ENCODE peak calls at places on chromosome 9, in five cellular contexts. One of them, this sample, is unnamed.

GRCh38 chr9:13113201-13113600 is 166.3 kb downstream of the MPDZ start:
- DNase-seq in HCT116: no peak
- DNase-seq in SK-N-SH: no peak
- DNase-seq in K562: no peak
- DNase-seq in HepG2: no peak
- DNase-seq in this sample: no peak

GRCh38 chr9:75238311-75238976 is 150.1 kb downstream of the OSTF1 start:
- DNase-seq in HCT116: peak; percentile 62
- DNase-seq in SK-N-SH: peak; percentile 32
- DNase-seq in K562: peak; percentile 18
- DNase-seq in HepG2: peak; percentile 64
- DNase-seq in this sample: peak; percentile 60

GRCh38 chr9:94971378-94972131 is 245.1 kb downstream of the AOPEP start:
- DNase-seq in HCT116: no peak
- DNase-seq in SK-N-SH: peak; percentile 65
- DNase-seq in K562: no peak
- DNase-seq in HepG2: peak; percentile 82
- DNase-seq in this sample: no peak

GRCh38 chr9:89603629-89604462 is 966 bp upstream of the GADD45G start:
- DNase-seq in HCT116: no peak
- DNase-seq in SK-N-SH: peak; percentile 82
- DNase-seq in K562: peak; percentile 37
- DNase-seq in HepG2: peak; percentile 47
- DNase-seq in this sample: peak; percentile 30

GRCh38 chr9:128128836-128129590 is 1.5 kb upstream of the PTGES2 start:
- DNase-seq in HCT116: no peak
- DNase-seq in SK-N-SH: no peak
- DNase-seq in K562: no peak
- DNase-seq in HepG2: no peak
- DNase-seq in this sample: no peak

GRCh38 chr9:116700882-116701836 is 14.1 kb downstream of the TRIM32 start:
- DNase-seq in HCT116: no peak
- DNase-seq in SK-N-SH: no peak
- DNase-seq in K562: no peak
- DNase-seq in HepG2: no peak
- DNase-seq in this sample: no peak

GRCh38 chr9:98162638-98163037 is 29.8 kb downstream of the CORO2A start:
- DNase-seq in HCT116: no peak
- DNase-seq in SK-N-SH: no peak
- DNase-seq in K562: no peak
- DNase-seq in HepG2: no peak
- DNase-seq in this sample: no peak

GRCh38 chr9:19379283-19379682 is 753 bp downstream of the RPS6 start:
- DNase-seq in HCT116: no peak
- DNase-seq in SK-N-SH: no peak
- DNase-seq in K562: no peak
- DNase-seq in HepG2: no peak
- DNase-seq in this sample: no peak

GRCh38 chr9:15274425-15274824 is 32.6 kb downstream of the TTC39B start:
- DNase-seq in HCT116: no peak
- DNase-seq in SK-N-SH: no peak
- DNase-seq in K562: no peak
- DNase-seq in HepG2: no peak
- DNase-seq in this sample: no peak

GRCh38 chr9:97766092-97766491 is 69.0 kb upstream of the XPA start:
- DNase-seq in HCT116: no peak
- DNase-seq in SK-N-SH: no peak
- DNase-seq in K562: no peak
- DNase-seq in HepG2: no peak
- DNase-seq in this sample: no peak

GRCh38 chr9:87694236-87694755 is 31.6 kb upstream of the CTSL start:
- DNase-seq in HCT116: no peak
- DNase-seq in SK-N-SH: no peak
- DNase-seq in K562: no peak
- DNase-seq in HepG2: no peak
- DNase-seq in this sample: no peak

GRCh38 chr9:16230731-16231130 is 639.7 kb downstream of the BNC2 start:
- DNase-seq in HCT116: no peak
- DNase-seq in SK-N-SH: no peak
- DNase-seq in K562: no peak
- DNase-seq in HepG2: no peak
- DNase-seq in this sample: no peak

GRCh38 chr9:114300846-114301797 is 21.8 kb upstream of the ORM1 start:
- DNase-seq in HCT116: no peak
- DNase-seq in SK-N-SH: no peak
- DNase-seq in K562: no peak
- DNase-seq in HepG2: no peak
- DNase-seq in this sample: no peak

GRCh38 chr9:89116064-89116817 is 62.4 kb downstream of the SHC3 start:
- DNase-seq in HCT116: no peak
- DNase-seq in SK-N-SH: no peak
- DNase-seq in K562: no peak
- DNase-seq in HepG2: no peak
- DNase-seq in this sample: no peak

GRCh38 chr9:89223398-89223977 is 44.9 kb upstream of the SHC3 start:
- DNase-seq in HCT116: no peak
- DNase-seq in SK-N-SH: no peak
- DNase-seq in K562: no peak
- DNase-seq in HepG2: no peak
- DNase-seq in this sample: no peak

GRCh38 chr9:98657897-98658296 is 50.8 kb downstream of the GABBR2 start:
- DNase-seq in HCT116: no peak
- DNase-seq in SK-N-SH: no peak
- DNase-seq in K562: no peak
- DNase-seq in HepG2: no peak
- DNase-seq in this sample: no peak

GRCh38 chr9:87799503-87799902 is 73.6 kb downstream of the CTSL start:
- DNase-seq in HCT116: no peak
- DNase-seq in SK-N-SH: no peak
- DNase-seq in K562: no peak
- DNase-seq in HepG2: no peak
- DNase-seq in this sample: no peak

DNA sequence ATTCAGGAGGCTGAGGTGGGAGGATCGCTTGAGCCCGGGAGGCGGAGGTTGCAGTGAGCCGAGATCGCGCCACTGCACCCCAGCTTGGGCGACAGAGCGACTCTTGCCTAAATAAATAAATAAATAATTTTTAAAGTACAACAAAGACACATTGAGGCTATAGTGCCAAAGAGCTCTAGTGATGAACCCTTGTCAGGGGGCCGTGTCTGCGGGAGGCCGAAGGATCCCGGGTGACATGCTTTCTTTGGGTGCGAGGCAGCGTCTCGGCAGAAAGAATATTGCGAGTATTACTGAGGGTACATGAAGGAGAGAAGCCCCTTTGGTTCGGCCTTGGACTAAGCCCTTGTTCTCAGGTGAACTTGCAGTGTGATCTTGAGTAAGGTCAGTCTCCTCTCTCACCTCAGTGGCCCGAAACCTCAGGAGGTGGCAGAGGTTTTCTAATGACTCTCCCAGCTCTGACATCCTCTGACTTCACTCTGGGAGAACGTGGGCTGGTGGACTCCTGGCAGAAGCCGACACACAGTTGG is 397 bp upstream of the RECK start:
- DNase-seq in HCT116: no peak
- DNase-seq in SK-N-SH: no peak
- DNase-seq in K562: no peak
- DNase-seq in HepG2: no peak
- DNase-seq in this sample: no peak
- TF ChIP-seq JUND in HCT116: no peak
- TF ChIP-seq JUND in SK-N-SH: no peak
- TF ChIP-seq JUND in K562: no peak
- TF ChIP-seq JUND in HepG2: no peak
- TF ChIP-seq JUND in this sample: no peak

GRCh38 chr9:137672907-137673791 is 54.3 kb downstream of the EHMT1 start:
- DNase-seq in HCT116: peak; percentile 36
- DNase-seq in SK-N-SH: peak; percentile 85
- DNase-seq in K562: peak; percentile 67
- DNase-seq in HepG2: peak; percentile 44
- DNase-seq in this sample: peak; percentile 82
- TF ChIP-seq JUND in HCT116: no peak
- TF ChIP-seq JUND in SK-N-SH: no peak
- TF ChIP-seq JUND in K562: no peak
- TF ChIP-seq JUND in HepG2: no peak
- TF ChIP-seq JUND in this sample: no peak

GRCh38 chr9:135130266-135130976 is 43.0 kb downstream of the OLFM1 start:
- DNase-seq in HCT116: peak; percentile 63
- DNase-seq in SK-N-SH: no peak
- DNase-seq in K562: peak; percentile 28
- DNase-seq in HepG2: no peak
- DNase-seq in this sample: no peak

GRCh38 chr9:135129137-135129695 is 41.7 kb downstream of the OLFM1 start:
- DNase-seq in HCT116: no peak
- DNase-seq in SK-N-SH: no peak
- DNase-seq in K562: no peak
- DNase-seq in HepG2: no peak
- DNase-seq in this sample: no peak

GRCh38 chr9:135131488-135131887 is 44.0 kb downstream of the OLFM1 start:
- DNase-seq in HCT116: no peak
- DNase-seq in SK-N-SH: no peak
- DNase-seq in K562: no peak
- DNase-seq in HepG2: no peak
- DNase-seq in this sample: no peak

GRCh38 chr9:135126480-135127187 is 39.2 kb downstream of the OLFM1 start:
- DNase-seq in HCT116: peak; percentile 68
- DNase-seq in SK-N-SH: no peak
- DNase-seq in K562: no peak
- DNase-seq in HepG2: no peak
- DNase-seq in this sample: no peak

GRCh38 chr9:135128035-135128670 is 40.7 kb downstream of the OLFM1 start:
- DNase-seq in HCT116: no peak
- DNase-seq in SK-N-SH: peak; percentile 80
- DNase-seq in K562: no peak
- DNase-seq in HepG2: no peak
- DNase-seq in this sample: peak; percentile 66
- TF ChIP-seq JUND in HCT116: no peak
- TF ChIP-seq JUND in SK-N-SH: no peak
- TF ChIP-seq JUND in K562: no peak
- TF ChIP-seq JUND in HepG2: no peak
- TF ChIP-seq JUND in this sample: no peak

GRCh38 chr9:134565316-134565915 is 76.2 kb upstream of the COL5A1 start:
- DNase-seq in HCT116: no peak
- DNase-seq in SK-N-SH: no peak
- DNase-seq in K562: no peak
- DNase-seq in HepG2: no peak
- DNase-seq in this sample: no peak

GRCh38 chr9:134566196-134566822 is 75.3 kb upstream of the COL5A1 start:
- DNase-seq in HCT116: no peak
- DNase-seq in SK-N-SH: no peak
- DNase-seq in K562: no peak
- DNase-seq in HepG2: no peak
- DNase-seq in this sample: no peak

GRCh38 chr9:134566936-134567335 is 74.7 kb upstream of the COL5A1 start:
- DNase-seq in HCT116: no peak
- DNase-seq in SK-N-SH: no peak
- DNase-seq in K562: no peak
- DNase-seq in HepG2: no peak
- DNase-seq in this sample: no peak

GRCh38 chr9:134563397-134563796 is 78.2 kb upstream of the COL5A1 start:
- DNase-seq in HCT116: no peak
- DNase-seq in SK-N-SH: no peak
- DNase-seq in K562: no peak
- DNase-seq in HepG2: no peak
- DNase-seq in this sample: no peak

DNA sequence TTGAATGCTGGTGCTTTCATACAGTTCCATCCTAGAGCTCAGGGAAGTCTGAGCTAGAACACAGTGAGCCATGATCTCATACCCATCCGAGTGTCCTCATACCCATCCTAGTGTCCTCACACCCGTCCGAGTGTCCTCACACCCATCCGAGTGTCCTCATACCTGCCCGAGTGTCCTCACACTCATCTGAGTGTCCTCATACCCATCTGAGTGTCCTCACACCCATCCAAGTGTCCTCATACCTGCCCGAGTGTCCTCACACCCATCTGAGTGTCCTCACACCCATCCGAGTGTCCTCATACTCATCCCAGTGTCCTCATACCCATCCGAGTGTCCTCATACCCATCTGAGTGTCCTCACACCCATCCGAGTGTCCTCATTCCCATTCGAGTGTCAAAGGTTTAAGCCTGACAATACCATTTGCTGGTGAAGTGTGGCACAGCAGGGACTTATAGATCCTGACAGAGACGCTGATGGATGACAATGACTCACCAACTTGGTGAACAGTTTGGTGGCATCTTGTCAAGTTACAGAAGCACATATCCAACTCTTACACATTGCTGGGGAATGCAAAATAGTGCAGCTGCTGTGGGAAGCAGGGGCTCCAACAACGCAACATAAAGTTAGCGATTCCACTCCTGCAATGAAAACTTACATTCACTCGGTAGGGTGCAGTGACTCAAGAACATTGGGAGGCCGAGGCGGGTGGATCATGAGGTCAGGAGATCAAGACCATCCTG is 77.0 kb upstream of the COL5A1 start:
- DNase-seq in HCT116: no peak
- DNase-seq in SK-N-SH: no peak
- DNase-seq in K562: no peak
- DNase-seq in HepG2: no peak
- DNase-seq in this sample: no peak
- TF ChIP-seq JUND in HCT116: no peak
- TF ChIP-seq JUND in SK-N-SH: no peak
- TF ChIP-seq JUND in K562: no peak
- TF ChIP-seq JUND in HepG2: no peak
- TF ChIP-seq JUND in this sample: no peak

GRCh38 chr9:130445268-130445983 is 665 bp downstream of the ASS1 start:
- DNase-seq in HCT116: no peak
- DNase-seq in SK-N-SH: no peak
- DNase-seq in K562: no peak
- DNase-seq in HepG2: peak; percentile 61
- DNase-seq in this sample: peak; percentile 63
- TF ChIP-seq JUND in HCT116: no peak
- TF ChIP-seq JUND in SK-N-SH: no peak
- TF ChIP-seq JUND in K562: no peak
- TF ChIP-seq JUND in HepG2: no peak
- TF ChIP-seq JUND in this sample: no peak

DNA sequence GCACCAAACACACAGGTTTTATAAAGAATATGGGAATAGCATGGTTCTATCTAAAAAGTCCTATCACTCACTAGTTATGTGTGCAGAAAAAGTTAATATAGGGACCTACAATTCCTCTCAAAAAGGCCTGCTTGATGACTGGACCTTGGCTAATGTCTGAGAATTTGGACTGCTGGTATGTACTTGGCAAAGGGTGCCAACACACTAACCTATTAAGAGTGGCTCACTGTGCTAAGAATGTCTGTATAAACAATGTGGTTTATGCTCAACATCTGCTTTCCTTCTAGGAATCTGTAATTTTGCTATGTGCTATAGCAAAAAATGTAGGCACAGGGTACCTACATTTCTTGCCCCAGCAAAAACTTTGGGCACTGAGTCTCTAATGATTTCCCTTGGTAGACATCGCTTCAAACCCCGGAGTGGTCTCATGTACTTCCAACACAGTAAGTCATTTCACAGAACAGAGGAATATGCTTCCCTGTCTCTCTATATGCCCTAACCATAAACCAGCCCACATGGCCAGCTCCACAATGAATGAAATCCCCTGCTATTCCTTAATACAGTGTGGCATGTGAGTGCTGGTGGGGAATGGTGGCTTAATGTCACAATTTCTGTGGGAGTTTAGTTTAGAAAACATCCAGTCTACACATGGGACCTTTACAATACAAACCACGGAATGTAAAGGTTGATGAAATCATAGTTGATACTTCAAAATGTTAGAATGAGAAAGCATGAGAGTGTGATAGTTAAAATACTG is 101.7 kb downstream of the UBAP2 start:
- DNase-seq in HCT116: no peak
- DNase-seq in SK-N-SH: no peak
- DNase-seq in K562: no peak
- DNase-seq in HepG2: no peak
- DNase-seq in this sample: no peak
- TF ChIP-seq JUND in HCT116: no peak
- TF ChIP-seq JUND in SK-N-SH: peak; percentile 92
- TF ChIP-seq JUND in K562: no peak
- TF ChIP-seq JUND in HepG2: no peak
- TF ChIP-seq JUND in this sample: no peak